ENCODE peak calls at places on chromosomes 11 and 22, in six cellular contexts. D is ELF-1, J is iPS DF 19.7, P is HTR-8/SVneo, H is fibroblast of lung, U is skeletal muscle cell. F is an unnamed sample.

GRCh38 chr22:43889366-43890253 is 2.2 kb downstream of the PNPLA5 start:
- DNase-seq in D (no peak), J (no peak), P (peak), H (peak), U (no peak), F (no peak)

GRCh38 chr11:126317681-126318641 is 14.1 kb downstream of the DCPS start:
- DNase-seq in D (no peak), J (no peak), P (no peak), H (peak), U (peak), F (no peak)

GRCh38 chr11:75639752-75640151 is 29.1 kb downstream of the MAP6 start:
- DNase-seq in D (peak), J (no peak), P (no peak), H (peak), U (peak), F (no peak)

GRCh38 chr11:77801477-77801876 is 19.0 kb downstream of the RSF1 start:
- DNase-seq in D (peak), J (no peak), P (no peak), H (no peak), U (no peak), F (no peak)

GRCh38 chr11:77542296-77542695 is 47.5 kb upstream of the AQP11 start:
- DNase-seq in D (no peak), J (no peak), P (no peak), H (peak), U (peak), F (no peak)

GRCh38 chr11:73950869-73951710 is at the start of gene DNAJB13:
- DNase-seq in D (peak), J (peak), P (peak), H (peak), U (no peak), F (no peak)

GRCh38 chr11:22466809-22467208 is 128.6 kb downstream of the SLC17A6 start:
- DNase-seq in D (peak), J (no peak), P (peak), H (peak), U (peak), F (peak)

GRCh38 chr11:93476796-93477195 is 66.4 kb downstream of the SMCO4 start:
- DNase-seq in D (no peak), J (no peak), P (no peak), H (peak), U (peak), F (peak)

GRCh38 chr11:118660646-118661424 is 18.6 kb downstream of the TREH start:
- DNase-seq in D (peak), J (no peak), P (no peak), H (no peak), U (no peak), F (no peak)

GRCh38 chr11:57154718-57155117 is 27.0 kb upstream of the LRRC55 start:
- DNase-seq in D (no peak), J (no peak), P (no peak), H (no peak), U (no peak), F (no peak)

GRCh38 chr11:124938206-124938765 is 2.4 kb upstream of the HEPACAM start:
- DNase-seq in D (no peak), J (no peak), P (no peak), H (no peak), U (peak), F (no peak)

GRCh38 chr11:126079640-126080205 is 17.1 kb upstream of the CDON start:
- DNase-seq in D (peak), J (no peak), P (no peak), H (no peak), U (no peak), F (no peak)

GRCh38 chr11:95487391-95487790 is 256.4 kb upstream of the SESN3 start:
- DNase-seq in D (no peak), J (no peak), P (no peak), H (peak), U (no peak), F (no peak)

GRCh38 chr11:116927163-116927772 is 89.8 kb upstream of the APOA1 start:
- DNase-seq in D (no peak), J (no peak), P (no peak), H (no peak), U (no peak), F (no peak)

GRCh38 chr22:35631597-35631996 is 14.5 kb upstream of the MB start:
- DNase-seq in D (peak), J (no peak), P (no peak), H (no peak), U (no peak), F (no peak)

GRCh38 chr11:94732617-94733292 is 35.4 kb upstream of the AMOTL1 start:
- DNase-seq in D (peak), J (no peak), P (no peak), H (peak), U (peak), F (peak)

GRCh38 chr11:122192634-122193245 is 76.7 kb upstream of the BLID start:
- DNase-seq in D (no peak), J (no peak), P (no peak), H (peak), U (no peak), F (no peak)

GRCh38 chr22:50123119-50123518 is 33.3 kb downstream of the MOV10L1 start:
- DNase-seq in D (no peak), J (no peak), P (no peak), H (no peak), U (no peak), F (no peak)